ENCODE peak calls at places on chromosome 7, in seven cellular contexts. J, N, W, Q, E, X and T are unnamed samples.

GRCh38 chr7:111292026-111292430 is 201.1 kb downstream of the LRRN3 start:
- DNase-seq in J (no peak), N (peak), W (no peak), Q (no peak), E (no peak), X (no peak), T (no peak)

GRCh38 chr7:138750473-138750872 is 47.3 kb upstream of the TMEM213 start:
- DNase-seq in J (no peak), N (no peak), W (no peak), Q (no peak), E (no peak), X (no peak), T (no peak)

GRCh38 chr7:105084581-105084980 is 70.6 kb downstream of the KMT2E start:
- DNase-seq in J (no peak), N (no peak), W (no peak), Q (no peak), E (no peak), X (no peak), T (no peak)

GRCh38 chr7:123939784-123940183 is 14.7 kb downstream of the SPAM1 start:
- DNase-seq in J (no peak), N (no peak), W (no peak), Q (no peak), E (no peak), X (no peak), T (no peak)

GRCh38 chr7:31407277-31407676 is 66.8 kb upstream of the NEUROD6 start:
- DNase-seq in J (no peak), N (no peak), W (no peak), Q (no peak), E (no peak), X (no peak), T (no peak)

GRCh38 chr7:101581891-101582290 is 47.2 kb downstream of the MYL10 start:
- DNase-seq in J (no peak), N (no peak), W (no peak), Q (no peak), E (peak), X (peak), T (no peak)

GRCh38 chr7:2701832-2702593 is 14.0 kb downstream of the AMZ1 start:
- DNase-seq in J (no peak), N (peak), W (no peak), Q (no peak), E (no peak), X (no peak), T (no peak)

GRCh38 chr7:37833107-37833817 is 15.1 kb upstream of the NME8 start:
- DNase-seq in J (peak), N (peak), W (peak), Q (peak), E (peak), X (peak), T (peak)

GRCh38 chr7:136006208-136006607 is 29.0 kb upstream of the MTPN start:
- DNase-seq in J (no peak), N (no peak), W (no peak), Q (no peak), E (no peak), X (no peak), T (no peak)

GRCh38 chr7:105010538-105011523 is 3.2 kb upstream of the KMT2E start:
- DNase-seq in J (peak), N (peak), W (peak), Q (no peak), E (no peak), X (peak), T (no peak)

GRCh38 chr7:143322646-143323343 is 6.9 kb downstream of the CLCN1 start:
- DNase-seq in J (no peak), N (no peak), W (peak), Q (no peak), E (no peak), X (no peak), T (no peak)

GRCh38 chr7:116547347-116547746 is 22.5 kb downstream of the CAV1 start:
- DNase-seq in J (no peak), N (peak), W (peak), Q (no peak), E (no peak), X (peak), T (no peak)

GRCh38 chr7:112069879-112070321 is 136.3 kb downstream of the DOCK4 start:
- DNase-seq in J (peak), N (peak), W (peak), Q (no peak), E (no peak), X (no peak), T (no peak)

GRCh38 chr7:77202544-77202976 is 2.9 kb upstream of the FGL2 start:
- DNase-seq in J (no peak), N (no peak), W (no peak), Q (no peak), E (no peak), X (no peak), T (no peak)

GRCh38 chr7:16847381-16847860 is 34.4 kb downstream of the AGR3 start:
- DNase-seq in J (peak), N (peak), W (no peak), Q (no peak), E (no peak), X (peak), T (no peak)

GRCh38 chr7:73667344-73668102 is at the start of gene VPS37D:
- DNase-seq in J (peak), N (peak), W (peak), Q (peak), E (peak), X (peak), T (peak)

GRCh38 chr7:153190452-153190851 is 430.9 kb downstream of the ACTR3B start:
- DNase-seq in J (peak), N (no peak), W (no peak), Q (peak), E (peak), X (peak), T (peak)

GRCh38 chr7:11592699-11593098 is 239.3 kb downstream of the THSD7A start:
- DNase-seq in J (no peak), N (no peak), W (peak), Q (no peak), E (no peak), X (no peak), T (no peak)

GRCh38 chr7:124171068-124171467 is 138.2 kb upstream of the TMEM229A start:
- DNase-seq in J (peak), N (peak), W (peak), Q (no peak), E (no peak), X (peak), T (no peak)

GRCh38 chr7:16926283-16926682 is 44.5 kb upstream of the AGR3 start:
- DNase-seq in J (peak), N (peak), W (peak), Q (no peak), E (no peak), X (peak), T (no peak)

GRCh38 chr7:39184387-39184786 is 206.7 kb downstream of the POU6F2 start:
- DNase-seq in J (no peak), N (no peak), W (no peak), Q (no peak), E (no peak), X (peak), T (no peak)

GRCh38 chr7:80063855-80064254 is 70.8 kb upstream of the GNAI1 start:
- DNase-seq in J (no peak), N (no peak), W (no peak), Q (no peak), E (no peak), X (no peak), T (no peak)

GRCh38 chr7:80147543-80148376 is 13.1 kb downstream of the GNAI1 start:
- DNase-seq in J (no peak), N (peak), W (peak), Q (no peak), E (no peak), X (peak), T (no peak)

GRCh38 chr7:96832107-96832506 is 122.5 kb upstream of the SEM1 start:
- DNase-seq in J (no peak), N (no peak), W (no peak), Q (no peak), E (no peak), X (peak), T (no peak)

GRCh38 chr7:121341933-121342332 is 13.1 kb downstream of the WNT16 start:
- DNase-seq in J (no peak), N (no peak), W (no peak), Q (no peak), E (no peak), X (no peak), T (no peak)

GRCh38 chr7:70797109-70797514 is 334.8 kb upstream of the GALNT17 start:
- DNase-seq in J (peak), N (no peak), W (no peak), Q (no peak), E (no peak), X (no peak), T (no peak)

GRCh38 chr7:1404881-1405548 is 54.3 kb downstream of the MICALL2 start:
- DNase-seq in J (peak), N (no peak), W (no peak), Q (no peak), E (no peak), X (no peak), T (no peak)

GRCh38 chr7:15199482-15199881 is 296.9 kb upstream of the DGKB start:
- DNase-seq in J (peak), N (peak), W (peak), Q (no peak), E (no peak), X (no peak), T (no peak)

DNA sequence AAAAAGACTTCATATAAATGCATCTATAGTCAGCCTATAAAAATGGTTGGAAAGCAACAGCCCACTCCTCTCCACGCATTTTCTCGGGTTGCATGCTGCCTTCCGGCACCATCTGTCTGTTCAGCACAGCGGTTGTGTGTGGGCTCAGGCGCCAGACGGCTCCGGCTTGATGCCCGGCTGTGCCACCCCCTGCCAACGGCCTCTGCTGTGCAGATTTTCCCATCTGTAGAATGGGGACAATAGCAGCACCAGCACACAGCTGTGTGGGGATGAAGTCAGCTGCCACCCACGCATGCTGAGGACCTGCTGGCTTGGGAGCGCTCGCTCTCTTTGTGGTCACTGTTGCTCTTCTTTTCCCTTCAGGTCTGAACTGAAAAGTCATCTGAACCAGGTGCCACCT is 19.5 kb downstream of the PRKAG2 start:
- DNase-seq in J (no peak), N (no peak), W (no peak), Q (no peak), E (no peak), X (no peak), T (no peak)
- H3K18ac ChIP-seq in J (no peak), N (no peak), W (no peak), Q (no peak), E (no peak), X (no peak), T (no peak)

DNA sequence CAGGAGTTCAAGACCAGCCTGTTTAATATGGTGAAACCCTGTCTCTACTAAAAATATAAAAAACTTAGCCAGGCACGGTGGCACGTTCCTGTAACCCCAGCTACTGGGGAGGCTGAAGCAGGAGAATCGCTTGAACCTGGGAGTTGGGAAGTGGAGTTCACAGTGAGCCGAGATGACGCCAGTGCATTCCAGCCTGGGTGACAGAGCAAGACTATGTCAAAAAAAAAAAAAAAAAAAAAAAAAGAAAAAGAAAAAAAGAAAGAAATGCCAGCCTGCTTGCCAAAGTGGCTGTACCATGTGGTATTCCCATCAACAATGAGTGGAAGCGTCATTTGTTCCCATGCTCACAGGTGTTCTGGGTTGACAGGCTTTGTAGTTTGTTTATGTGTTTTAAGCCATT is 43.3 kb upstream of the NPTX2 start:
- DNase-seq in J (no peak), N (no peak), W (no peak), Q (no peak), E (no peak), X (no peak), T (no peak)
- H2AK5ac ChIP-seq in J (no peak), N (no peak), W (no peak), Q (no peak), E (no peak), X (no peak), T (no peak)

GRCh38 chr7:155297517-155298287 is at the start of gene INSIG1:
- DNase-seq in J (peak), N (peak), W (peak), Q (peak), E (peak), X (peak), T (peak)
- H3K18ac ChIP-seq in J (peak), N (no peak), W (peak), Q (peak), E (peak), X (peak), T (peak)

GRCh38 chr7:20311743-20312042 is 19.0 kb upstream of the ITGB8 start:
- DNase-seq in J (no peak), N (no peak), W (no peak), Q (no peak), E (no peak), X (no peak), T (no peak)
- H2AK5ac ChIP-seq in J (no peak), N (no peak), W (no peak), Q (no peak), E (no peak), X (no peak), T (no peak)

DNA sequence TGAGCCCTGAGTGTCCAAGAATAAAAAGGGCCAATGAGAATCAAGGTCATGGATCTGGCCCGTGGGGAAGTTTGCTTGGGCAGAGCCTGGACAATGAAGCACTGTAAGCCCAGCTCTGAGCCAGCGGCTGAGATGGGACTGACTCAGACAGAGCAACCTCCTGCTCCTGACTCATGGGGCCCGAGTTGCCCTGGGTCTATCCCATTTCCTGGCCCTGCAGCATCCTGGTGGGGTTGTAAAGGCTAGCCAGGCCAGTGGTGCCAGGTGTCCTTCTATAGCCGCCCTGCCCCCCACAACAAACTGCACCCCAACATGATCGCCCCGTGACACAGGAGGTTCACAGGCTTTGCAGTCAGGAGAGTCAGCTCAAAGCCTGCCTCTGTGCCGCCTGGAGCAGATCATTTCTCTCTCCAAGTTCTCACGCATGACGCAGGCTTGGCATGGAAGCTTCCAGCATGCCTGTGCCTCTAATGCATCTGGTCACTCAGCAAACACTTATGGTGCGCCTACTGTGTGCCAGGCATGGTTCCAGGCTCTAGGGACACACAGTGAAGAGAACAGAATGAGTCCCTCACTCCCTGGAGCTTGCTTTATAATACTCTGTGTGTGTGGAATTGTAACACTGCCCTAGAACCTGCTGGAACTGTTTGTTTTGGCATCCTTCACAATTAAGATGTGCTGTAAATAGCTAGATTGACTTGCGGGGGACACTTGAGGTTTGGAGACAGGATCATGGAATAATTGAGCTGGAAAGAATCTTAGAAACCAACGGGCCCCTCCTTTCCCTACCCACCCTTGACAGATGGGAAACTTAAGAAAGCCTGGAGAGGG is 4.9 kb upstream of the MYH16 start:
- DNase-seq in J (no peak), N (peak), W (peak), Q (no peak), E (no peak), X (no peak), T (no peak)
- H3K18ac ChIP-seq in J (no peak), N (peak), W (peak), Q (peak), E (no peak), X (no peak), T (no peak)

GRCh38 chr7:150801242-150801945 is 825 bp downstream of the TMEM176A start:
- DNase-seq in J (no peak), N (no peak), W (no peak), Q (no peak), E (no peak), X (no peak), T (no peak)
- H2AK5ac ChIP-seq in J (no peak), N (no peak), W (no peak), Q (peak), E (no peak), X (no peak), T (no peak)

DNA sequence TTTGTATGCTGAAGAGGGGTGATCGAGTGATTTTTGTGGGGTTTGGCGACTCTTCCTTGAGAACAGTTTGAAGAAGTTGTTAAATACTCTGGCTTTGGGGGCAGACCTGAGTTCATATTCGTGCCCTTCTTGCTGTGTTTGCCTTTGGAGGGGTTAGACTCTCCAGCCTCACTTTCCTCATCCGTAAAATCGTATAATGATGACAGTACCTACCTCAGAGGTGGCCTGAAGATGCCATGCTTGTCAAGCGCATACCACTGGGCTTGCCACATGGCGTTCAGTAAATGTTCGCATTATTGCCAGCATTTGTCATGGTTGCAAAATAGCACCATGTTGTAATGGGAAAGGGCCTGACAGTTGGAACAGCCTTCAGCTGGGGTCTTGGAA is 1.3 kb downstream of the STK17A start:
- DNase-seq in J (peak), N (peak), W (peak), Q (no peak), E (no peak), X (peak), T (no peak)
- H3K18ac ChIP-seq in J (no peak), N (peak), W (no peak), Q (no peak), E (no peak), X (peak), T (no peak)